ENCODE peak calls at places on chromosomes 11 and 22, in five cellular contexts. H is ecto neural progenitor cell, W is amniotic stem cell, Y is left lung, O is progenitor cell of endocrine pancreas. M is an unnamed sample.

GRCh38 chr11:78354741-78355705 is 62.6 kb downstream of the GAB2 start:
- DNase-seq in H (no peak), W (no peak), Y (no peak), O (no peak), M (no peak)

GRCh38 chr11:134519390-134519750 is 107.3 kb upstream of the B3GAT1 start:
- DNase-seq in O (no peak), W (no peak), H (no peak), Y (peak; percentile 60), M (no peak)

GRCh38 chr11:112179601-112180000 is 4.3 kb downstream of the BCO2 start:
- DNase-seq in H (no peak), W (no peak), O (no peak), Y (no peak), M (no peak)

GRCh38 chr11:63813563-63814382 is 517 bp downstream of the SPINDOC start:
- DNase-seq in Y (peak; percentile 87), W (peak; percentile 17), O (peak; percentile 28), H (peak; percentile 76), M (no peak)

GRCh38 chr11:68036717-68037239 is 2.0 kb upstream of the TCIRG1 start:
- DNase-seq in Y (peak; percentile 95), W (no peak), O (no peak), H (no peak), M (no peak)

GRCh38 chr11:64007629-64008282 is 21.5 kb downstream of the OTUB1 start:
- DNase-seq in Y (peak; percentile 92), H (peak; percentile 82), O (peak; percentile 64), W (no peak), M (peak; percentile 83)

GRCh38 chr11:111064118-111064517 is 181.4 kb upstream of the POU2AF2 start:
- DNase-seq in H (no peak), Y (no peak), W (no peak), O (no peak), M (no peak)

GRCh38 chr11:111540114-111540920 is at the start of gene LAYN:
- DNase-seq in H (peak; percentile 77), W (peak; percentile 19), O (peak; percentile 42), Y (peak; percentile 83), M (no peak)

GRCh38 chr22:42419328-42419881 is 12.8 kb downstream of the NFAM1 start:
- DNase-seq in O (no peak), Y (no peak), H (peak; percentile 48), W (no peak), M (no peak)

GRCh38 chr22:45105281-45105700 is 58.4 kb upstream of the NUP50 start:
- DNase-seq in H (no peak), Y (no peak), O (no peak), W (no peak), M (no peak)

GRCh38 chr11:92569717-92570116 is 345.1 kb downstream of the FAT3 start:
- DNase-seq in Y (no peak), H (no peak), O (no peak), W (no peak), M (no peak)

GRCh38 chr11:34318111-34319037 is 39.4 kb downstream of the ABTB2 start:
- DNase-seq in H (no peak), Y (no peak), W (no peak), O (no peak), M (no peak)

GRCh38 chr11:64366751-64367150 is 7.8 kb downstream of the RPS6KA4 start:
- DNase-seq in O (no peak), W (no peak), Y (no peak), H (no peak), M (no peak)

GRCh38 chr22:22576244-22576988 is 17.4 kb upstream of the PRAME start:
- DNase-seq in O (peak; percentile 67), H (peak; percentile 83), W (peak; percentile 19), Y (no peak), M (no peak)

GRCh38 chr11:134659882-134660281 is 247.8 kb upstream of the B3GAT1 start:
- DNase-seq in Y (no peak), H (no peak), W (no peak), O (no peak), M (peak; percentile 36)

GRCh38 chr11:66289548-66290331 is 797 bp upstream of the YIF1A start:
- DNase-seq in O (peak; percentile 74), W (peak; percentile 87), H (peak; percentile 92), Y (peak; percentile 90), M (peak; percentile 90)

GRCh38 chr11:48193876-48194275 is 22.7 kb upstream of the OR4B1 start:
- DNase-seq in O (no peak), Y (no peak), H (no peak), W (no peak), M (no peak)

GRCh38 chr11:45852712-45853101 is 5.4 kb downstream of the CRY2 start:
- DNase-seq in W (no peak), O (no peak), H (no peak), Y (no peak), M (no peak)

GRCh38 chr22:46462726-46463371 is 74.6 kb downstream of the CELSR1 start:
- DNase-seq in Y (peak; percentile 47), H (no peak), W (peak; percentile 40), O (no peak), M (no peak)

GRCh38 chr11:69094111-69094914 is 45.6 kb downstream of the TPCN2 start:
- DNase-seq in H (no peak), O (no peak), W (no peak), Y (peak; percentile 6), M (no peak)

GRCh38 chr11:65642014-65642671 is 4.2 kb downstream of the SIPA1 start:
- DNase-seq in O (no peak), W (no peak), Y (peak; percentile 79), H (peak; percentile 72), M (no peak)

GRCh38 chr11:66937334-66937733 is 20.8 kb downstream of the PC start:
- DNase-seq in W (no peak), H (no peak), O (no peak), Y (no peak), M (no peak)

GRCh38 chr22:45298934-45299505 is 10.7 kb upstream of the FAM118A start:
- DNase-seq in H (no peak), W (no peak), O (no peak), Y (no peak), M (no peak)

GRCh38 chr11:76269661-76270322 is 63.5 kb upstream of the WNT11 start:
- DNase-seq in O (no peak), W (no peak), Y (peak; percentile 68), H (no peak), M (no peak)

GRCh38 chr11:57152134-57152533 is 29.6 kb upstream of the LRRC55 start:
- DNase-seq in Y (no peak), O (no peak), W (no peak), H (no peak), M (no peak)

GRCh38 chr11:46724088-46724487 is 5.1 kb downstream of the F2 start:
- DNase-seq in Y (no peak), W (no peak), H (no peak), O (no peak), M (no peak)

GRCh38 chr11:129280027-129280811 is 88.1 kb upstream of the ARHGAP32 start:
- DNase-seq in O (no peak), H (no peak), Y (no peak), W (no peak), M (no peak)

GRCh38 chr22:37569921-37570660 is 9.8 kb downstream of the LGALS2 start:
- DNase-seq in O (no peak), H (no peak), W (no peak), Y (no peak), M (no peak)

GRCh38 chr11:120985718-120986569 is 38.0 kb upstream of the TBCEL start:
- DNase-seq in Y (peak; percentile 85), H (peak; percentile 84), O (peak; percentile 50), W (no peak), M (no peak)

GRCh38 chr22:25702046-25702445 is 39.9 kb upstream of the MYO18B start:
- DNase-seq in Y (no peak), O (no peak), H (no peak), W (no peak), M (no peak)

GRCh38 chr11:134226806-134227325 is 2.4 kb downstream of the VPS26B start:
- DNase-seq in O (no peak), W (no peak), Y (no peak), H (no peak), M (no peak)

GRCh38 chr11:12377106-12377823 is at the start of gene PARVA:
- DNase-seq in W (peak; percentile 41), Y (peak; percentile 87), H (peak; percentile 88), O (peak; percentile 60), M (peak; percentile 79)

GRCh38 chr11:94895451-94895850 is 77.9 kb downstream of the CWC15 start:
- DNase-seq in H (no peak), O (no peak), W (peak; percentile 10), Y (no peak), M (no peak)

GRCh38 chr11:83441171-83441570 is 155.0 kb upstream of the CCDC90B start:
- DNase-seq in W (no peak), Y (no peak), O (no peak), H (no peak), M (no peak)

GRCh38 chr22:37747090-37747714 is 50.4 kb downstream of the TRIOBP start:
- DNase-seq in Y (peak; percentile 78), O (no peak), H (no peak), W (peak; percentile 21), M (no peak)

GRCh38 chr11:46912526-46913150 is 5.7 kb downstream of the LRP4 start:
- DNase-seq in H (peak; percentile 75), O (no peak), Y (no peak), W (no peak), M (no peak)